ENCODE peak calls at places on chromosomes 3 and 15, in four cellular contexts. H, B, Q and I are unnamed samples.

GRCh38 chr15:46312133-46312740 is 677.4 kb downstream of the SQOR start:
- DNase-seq in B (peak; percentile 51), H (peak; percentile 3), Q (peak; percentile 88), I (peak; percentile 33)

GRCh38 chr3:55333923-55334322 is 153.2 kb downstream of the WNT5A start:
- DNase-seq in B (no peak), Q (no peak), H (no peak), I (no peak)

GRCh38 chr15:57589276-57590073 is 2.2 kb upstream of the MYZAP start:
- DNase-seq in B (no peak), Q (no peak), H (no peak), I (no peak)

GRCh38 chr3:112519424-112520001 is 20.2 kb upstream of the BTLA start:
- DNase-seq in H (peak; percentile 50), Q (no peak), B (peak; percentile 56), I (peak; percentile 29)

GRCh38 chr3:101814835-101815234 is 34.5 kb upstream of the NFKBIZ start:
- DNase-seq in H (no peak), Q (no peak), B (peak; percentile 71), I (no peak)

GRCh38 chr3:47578119-47578630 is 490 bp downstream of the CSPG5 start:
- DNase-seq in B (no peak), Q (peak; percentile 42), H (peak; percentile 29), I (peak; percentile 98)

GRCh38 chr3:100523050-100523760 is 30.8 kb downstream of the TMEM45A start:
- DNase-seq in Q (no peak), B (no peak), H (no peak), I (no peak)

GRCh38 chr3:160105902-160106584 is 117.4 kb downstream of the IL12A start:
- DNase-seq in Q (no peak), B (no peak), H (no peak), I (no peak)

GRCh38 chr15:70078578-70079417 is 18.9 kb downstream of the TLE3 start:
- DNase-seq in Q (no peak), H (no peak), B (peak; percentile 92), I (no peak)

GRCh38 chr3:192933779-192934456 is 16.3 kb upstream of the MB21D2 start:
- DNase-seq in B (no peak), H (no peak), Q (no peak), I (no peak)

GRCh38 chr15:87628311-87628710 is 628.2 kb downstream of the NTRK3 start:
- DNase-seq in H (no peak), B (no peak), Q (no peak), I (no peak)

GRCh38 chr3:129314757-129315385 is 36.2 kb downstream of the HMCES start:
- DNase-seq in B (peak; percentile 92), Q (peak; percentile 90), H (peak; percentile 73), I (peak; percentile 81)

GRCh38 chr3:16761576-16761975 is 123.2 kb upstream of the PLCL2 start:
- DNase-seq in Q (no peak), H (no peak), B (no peak), I (no peak)

GRCh38 chr3:32848215-32848614 is 30.4 kb downstream of the TRIM71 start:
- DNase-seq in Q (no peak), B (no peak), H (no peak), I (peak; percentile 81)

GRCh38 chr3:128427175-128427857 is 39.4 kb downstream of the DNAJB8 start:
- DNase-seq in H (no peak), Q (no peak), B (no peak), I (no peak)

GRCh38 chr3:169430687-169431404 is 232.7 kb downstream of the MECOM start:
- DNase-seq in Q (no peak), B (no peak), H (no peak), I (no peak)

GRCh38 chr3:124964432-124964831 is 29.9 kb upstream of the MUC13 start:
- DNase-seq in B (peak; percentile 80), Q (no peak), H (no peak), I (no peak)

GRCh38 chr15:55816017-55816416 is 73.1 kb upstream of the PRTG start:
- DNase-seq in Q (no peak), H (no peak), B (no peak), I (no peak)

GRCh38 chr3:156360992-156361391 is 193.9 kb downstream of the SSR3 start:
- DNase-seq in H (no peak), B (no peak), Q (no peak), I (no peak)

GRCh38 chr3:177056927-177057326 is 140.4 kb downstream of the TBL1XR1 start:
- DNase-seq in H (no peak), Q (no peak), B (no peak), I (no peak)

GRCh38 chr15:68830141-68830540 is 9.4 kb upstream of the ANP32A start:
- DNase-seq in Q (no peak), B (no peak), H (no peak), I (no peak)

GRCh38 chr15:68834356-68834755 is 13.7 kb upstream of the ANP32A start:
- DNase-seq in H (no peak), B (no peak), Q (no peak), I (no peak)

GRCh38 chr15:68833734-68834334 is 13.1 kb upstream of the ANP32A start:
- DNase-seq in H (no peak), Q (no peak), B (no peak), I (no peak)

GRCh38 chr15:68823561-68823960 is 2.9 kb upstream of the ANP32A start:
- DNase-seq in Q (no peak), H (no peak), B (no peak), I (no peak)

DNA sequence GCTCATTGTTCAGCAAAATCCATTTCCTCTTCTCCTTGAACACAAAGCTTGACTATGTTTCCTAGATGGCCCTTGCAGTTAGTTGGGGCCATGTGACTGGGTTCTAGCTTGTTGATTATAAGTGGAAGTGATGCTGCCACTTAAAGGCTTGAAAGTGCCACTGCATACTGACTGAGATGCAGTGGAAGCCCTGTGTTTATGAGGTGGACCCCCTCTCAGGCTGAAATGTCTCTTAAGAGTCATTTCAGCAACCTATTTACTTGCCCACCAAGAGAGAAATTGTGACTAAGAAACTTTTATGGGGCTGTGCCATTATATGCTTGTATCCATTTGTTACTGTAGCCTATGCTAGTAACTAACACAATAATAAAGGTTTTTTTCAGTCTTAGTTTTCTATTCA is 8.4 kb upstream of the ANP32A start:
- DNase-seq in B (peak; percentile 27), H (peak; percentile 33), Q (no peak), I (no peak)
- TF ChIP-seq HMGXB4 in B (no peak), H (no peak), Q (no peak), I (no peak)

DNA sequence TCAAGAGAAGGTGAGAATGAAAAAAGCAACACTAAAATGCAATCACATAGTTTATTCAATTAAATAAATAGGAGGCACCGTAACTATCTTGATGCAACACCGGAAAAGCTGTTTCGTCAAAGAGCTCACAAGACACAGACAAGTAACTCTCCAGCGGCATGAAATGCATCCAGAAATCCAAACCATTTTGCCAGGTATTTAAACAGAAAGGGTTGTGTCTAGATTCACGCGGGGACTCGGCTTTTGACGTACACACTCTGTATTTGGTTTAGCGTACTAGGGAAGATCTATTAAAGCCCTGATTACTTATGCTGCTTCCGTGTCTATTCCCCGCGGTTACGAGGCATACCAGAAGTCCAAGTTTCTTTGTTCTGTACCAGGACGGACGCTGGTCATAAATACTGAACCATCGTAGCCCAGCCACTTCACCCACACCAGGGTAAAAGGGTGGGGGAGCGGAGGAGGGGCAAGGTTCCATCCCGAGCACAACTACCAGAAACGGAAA is 685 bp downstream of the BNIP2 start:
- DNase-seq in Q (no peak), B (peak; percentile 42), H (peak; percentile 25), I (no peak)
- TF ChIP-seq HMGXB4 in Q (no peak), B (no peak), H (no peak), I (no peak)

GRCh38 chr15:54373332-54373731 is 395.1 kb downstream of the UNC13C start:
- DNase-seq in Q (no peak), B (no peak), H (no peak), I (no peak)

DNA sequence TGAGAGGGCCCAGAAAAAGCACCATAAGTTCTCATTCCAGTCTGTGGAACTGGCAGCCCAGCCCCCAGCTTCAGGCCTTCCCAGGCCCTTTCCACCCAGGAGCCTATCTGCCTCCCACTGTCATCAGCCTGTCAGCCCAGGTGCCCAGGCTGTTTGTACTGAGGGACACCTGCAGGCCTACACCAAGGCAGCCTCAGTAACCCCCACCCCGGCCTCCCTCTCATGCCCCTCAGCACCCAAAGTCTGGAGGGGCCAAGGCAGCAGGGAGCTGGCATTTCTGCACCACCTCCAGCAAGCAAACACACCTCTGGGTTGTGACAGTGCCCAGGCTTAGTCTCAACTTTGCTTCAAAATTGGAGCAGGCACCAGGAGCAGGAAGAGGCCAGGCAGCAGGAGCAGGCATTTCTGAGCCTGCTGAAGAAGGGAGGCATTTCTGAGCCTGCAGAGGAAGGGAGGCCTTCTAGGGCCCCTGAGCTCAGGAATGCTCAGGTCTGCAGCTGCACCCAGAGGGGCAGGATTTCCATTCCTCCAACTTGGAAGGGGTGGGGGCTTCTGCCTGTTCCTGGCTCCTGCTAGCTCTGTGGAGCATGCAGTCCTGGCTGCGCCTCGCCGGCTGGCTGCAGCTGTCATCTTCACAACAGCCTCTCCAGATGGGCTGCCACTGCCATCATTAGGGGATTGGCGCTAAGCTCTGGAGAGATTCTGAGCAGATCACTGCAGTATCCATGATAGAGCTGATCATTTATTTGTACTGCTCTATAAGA is 396.1 kb downstream of the UNC13C start:
- DNase-seq in H (no peak), Q (peak; percentile 14), B (no peak), I (no peak)
- TF ChIP-seq HMGXB4 in H (no peak), Q (no peak), B (no peak), I (no peak)

GRCh38 chr3:184305577-184305976 is 6.5 kb downstream of the PSMD2 start:
- DNase-seq in Q (no peak), B (no peak), H (no peak), I (peak; percentile 21)
- TF ChIP-seq HMGXB4 in Q (no peak), B (no peak), H (no peak), I (no peak)

GRCh38 chr15:83747050-83747717 is 93.3 kb downstream of the ADAMTSL3 start:
- DNase-seq in Q (no peak), H (no peak), B (peak; percentile 2), I (peak; percentile 1)
- TF ChIP-seq HMGXB4 in Q (no peak), H (no peak), B (no peak), I (no peak)

GRCh38 chr15:76840830-76841460 is 64.2 kb downstream of the SCAPER start:
- DNase-seq in B (peak; percentile 26), H (peak; percentile 8), Q (no peak), I (no peak)
- TF ChIP-seq HMGXB4 in B (no peak), H (no peak), Q (no peak), I (no peak)

DNA sequence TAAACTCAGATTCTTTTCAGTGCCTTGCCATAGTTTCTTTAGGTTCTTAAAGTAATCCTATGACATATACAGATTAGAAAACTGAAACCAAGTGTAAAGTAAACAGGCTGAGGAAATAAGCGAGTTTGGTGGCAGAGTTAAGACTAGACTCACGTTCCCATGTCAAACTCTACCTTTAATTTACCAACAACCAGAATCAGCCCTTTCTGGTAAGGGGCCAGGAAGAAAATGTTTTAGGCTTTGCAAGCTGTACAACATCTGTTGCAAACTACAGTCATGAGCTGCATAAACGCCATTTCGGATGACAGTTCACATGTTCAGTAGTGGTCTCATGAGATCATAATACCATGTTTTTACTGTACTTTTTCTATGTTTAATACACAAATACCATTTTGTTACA is 128.0 kb upstream of the PRICKLE2 start:
- DNase-seq in B (no peak), H (no peak), Q (no peak), I (no peak)
- TF ChIP-seq HMGXB4 in B (no peak), H (no peak), Q (no peak), I (no peak)

GRCh38 chr3:36738701-36739100 is 25.7 kb downstream of the DCLK3 start:
- DNase-seq in H (no peak), B (no peak), Q (no peak), I (no peak)
- TF ChIP-seq HMGXB4 in H (no peak), B (no peak), Q (no peak), I (no peak)